ENCODE peak calls at places on chromosomes 6 and 20, in seven cellular contexts. One of them, this sample, is unnamed.

GRCh38 chr20:19928379-19929360 is 88.5 kb upstream of the NAA20 start:
- DNase-seq in NCI-H460: no peak
- DNase-seq in stimulated activated CD4-positive, alpha-beta T cell treated with anti-CD3 and anti-CD28 coated beads, TNF-alpha, amount 100 ng/mL, for 24 hours: no peak
- DNase-seq in activated naive CD4-positive, alpha-beta T cell: no peak
- DNase-seq in NCI-H1092 treated with DMSO at 0.1 percent for 48 hours: no peak
- DNase-seq in RPMI7951: no peak
- DNase-seq in amniotic stem cell: no peak
- DNase-seq in this sample: no peak

GRCh38 chr6:129678463-129678862 is 31.5 kb downstream of the ARHGAP18 start:
- DNase-seq in NCI-H460: no peak
- DNase-seq in stimulated activated CD4-positive, alpha-beta T cell treated with anti-CD3 and anti-CD28 coated beads, TNF-alpha, amount 100 ng/mL, for 24 hours: no peak
- DNase-seq in activated naive CD4-positive, alpha-beta T cell: no peak
- DNase-seq in NCI-H1092 treated with DMSO at 0.1 percent for 48 hours: no peak
- DNase-seq in RPMI7951: no peak
- DNase-seq in amniotic stem cell: no peak
- DNase-seq in this sample: no peak

GRCh38 chr6:112956696-112957525 is 609.8 kb downstream of the RFPL4B start:
- DNase-seq in NCI-H460: no peak
- DNase-seq in stimulated activated CD4-positive, alpha-beta T cell treated with anti-CD3 and anti-CD28 coated beads, TNF-alpha, amount 100 ng/mL, for 24 hours: no peak
- DNase-seq in activated naive CD4-positive, alpha-beta T cell: no peak
- DNase-seq in NCI-H1092 treated with DMSO at 0.1 percent for 48 hours: no peak
- DNase-seq in RPMI7951: peak
- DNase-seq in amniotic stem cell: peak
- DNase-seq in this sample: no peak

GRCh38 chr6:142773859-142774258 is 171.1 kb downstream of the HIVEP2 start:
- DNase-seq in NCI-H460: no peak
- DNase-seq in stimulated activated CD4-positive, alpha-beta T cell treated with anti-CD3 and anti-CD28 coated beads, TNF-alpha, amount 100 ng/mL, for 24 hours: no peak
- DNase-seq in activated naive CD4-positive, alpha-beta T cell: no peak
- DNase-seq in NCI-H1092 treated with DMSO at 0.1 percent for 48 hours: no peak
- DNase-seq in RPMI7951: no peak
- DNase-seq in amniotic stem cell: no peak
- DNase-seq in this sample: no peak

GRCh38 chr6:161195418-161195817 is 78.4 kb downstream of the AGPAT4 start:
- DNase-seq in NCI-H460: no peak
- DNase-seq in stimulated activated CD4-positive, alpha-beta T cell treated with anti-CD3 and anti-CD28 coated beads, TNF-alpha, amount 100 ng/mL, for 24 hours: no peak
- DNase-seq in activated naive CD4-positive, alpha-beta T cell: no peak
- DNase-seq in NCI-H1092 treated with DMSO at 0.1 percent for 48 hours: no peak
- DNase-seq in RPMI7951: no peak
- DNase-seq in amniotic stem cell: no peak
- DNase-seq in this sample: no peak

GRCh38 chr20:25044261-25044560 is 13.7 kb downstream of the ACSS1 start:
- DNase-seq in NCI-H460: no peak
- DNase-seq in stimulated activated CD4-positive, alpha-beta T cell treated with anti-CD3 and anti-CD28 coated beads, TNF-alpha, amount 100 ng/mL, for 24 hours: no peak
- DNase-seq in activated naive CD4-positive, alpha-beta T cell: no peak
- DNase-seq in NCI-H1092 treated with DMSO at 0.1 percent for 48 hours: no peak
- DNase-seq in RPMI7951: no peak
- DNase-seq in amniotic stem cell: no peak
- DNase-seq in this sample: no peak

GRCh38 chr6:64281167-64281566 is 645.6 kb downstream of the PHF3 start:
- DNase-seq in NCI-H460: no peak
- DNase-seq in stimulated activated CD4-positive, alpha-beta T cell treated with anti-CD3 and anti-CD28 coated beads, TNF-alpha, amount 100 ng/mL, for 24 hours: no peak
- DNase-seq in activated naive CD4-positive, alpha-beta T cell: no peak
- DNase-seq in NCI-H1092 treated with DMSO at 0.1 percent for 48 hours: no peak
- DNase-seq in RPMI7951: no peak
- DNase-seq in amniotic stem cell: no peak
- DNase-seq in this sample: no peak

GRCh38 chr20:17536944-17537444 is 5.8 kb upstream of the BFSP1 start:
- DNase-seq in NCI-H460: peak
- DNase-seq in stimulated activated CD4-positive, alpha-beta T cell treated with anti-CD3 and anti-CD28 coated beads, TNF-alpha, amount 100 ng/mL, for 24 hours: peak
- DNase-seq in activated naive CD4-positive, alpha-beta T cell: peak
- DNase-seq in NCI-H1092 treated with DMSO at 0.1 percent for 48 hours: peak
- DNase-seq in RPMI7951: peak
- DNase-seq in amniotic stem cell: peak
- DNase-seq in this sample: peak

GRCh38 chr6:148711833-148712653 is 34.8 kb upstream of the UST start:
- DNase-seq in NCI-H460: no peak
- DNase-seq in stimulated activated CD4-positive, alpha-beta T cell treated with anti-CD3 and anti-CD28 coated beads, TNF-alpha, amount 100 ng/mL, for 24 hours: no peak
- DNase-seq in activated naive CD4-positive, alpha-beta T cell: no peak
- DNase-seq in NCI-H1092 treated with DMSO at 0.1 percent for 48 hours: no peak
- DNase-seq in RPMI7951: no peak
- DNase-seq in amniotic stem cell: no peak
- DNase-seq in this sample: no peak

GRCh38 chr6:105178636-105179035 is 1.2 kb downstream of the POPDC3 start:
- DNase-seq in NCI-H460: no peak
- DNase-seq in stimulated activated CD4-positive, alpha-beta T cell treated with anti-CD3 and anti-CD28 coated beads, TNF-alpha, amount 100 ng/mL, for 24 hours: no peak
- DNase-seq in activated naive CD4-positive, alpha-beta T cell: no peak
- DNase-seq in NCI-H1092 treated with DMSO at 0.1 percent for 48 hours: no peak
- DNase-seq in RPMI7951: no peak
- DNase-seq in amniotic stem cell: no peak
- DNase-seq in this sample: no peak

GRCh38 chr6:9834233-9834632 is 580.6 kb downstream of the TFAP2A start:
- DNase-seq in NCI-H460: no peak
- DNase-seq in stimulated activated CD4-positive, alpha-beta T cell treated with anti-CD3 and anti-CD28 coated beads, TNF-alpha, amount 100 ng/mL, for 24 hours: no peak
- DNase-seq in activated naive CD4-positive, alpha-beta T cell: no peak
- DNase-seq in NCI-H1092 treated with DMSO at 0.1 percent for 48 hours: no peak
- DNase-seq in RPMI7951: no peak
- DNase-seq in amniotic stem cell: no peak
- DNase-seq in this sample: no peak

GRCh38 chr6:80174931-80175572 is 68.6 kb downstream of the BCKDHB start:
- DNase-seq in NCI-H460: no peak
- DNase-seq in stimulated activated CD4-positive, alpha-beta T cell treated with anti-CD3 and anti-CD28 coated beads, TNF-alpha, amount 100 ng/mL, for 24 hours: no peak
- DNase-seq in activated naive CD4-positive, alpha-beta T cell: no peak
- DNase-seq in NCI-H1092 treated with DMSO at 0.1 percent for 48 hours: no peak
- DNase-seq in RPMI7951: peak
- DNase-seq in amniotic stem cell: no peak
- DNase-seq in this sample: no peak

GRCh38 chr20:16606468-16606867 is 33.2 kb upstream of the KIF16B start:
- DNase-seq in NCI-H460: no peak
- DNase-seq in stimulated activated CD4-positive, alpha-beta T cell treated with anti-CD3 and anti-CD28 coated beads, TNF-alpha, amount 100 ng/mL, for 24 hours: no peak
- DNase-seq in activated naive CD4-positive, alpha-beta T cell: no peak
- DNase-seq in NCI-H1092 treated with DMSO at 0.1 percent for 48 hours: no peak
- DNase-seq in RPMI7951: no peak
- DNase-seq in amniotic stem cell: no peak
- DNase-seq in this sample: no peak

GRCh38 chr6:168479421-168479820 is 38.4 kb downstream of the SMOC2 start:
- DNase-seq in NCI-H460: no peak
- DNase-seq in stimulated activated CD4-positive, alpha-beta T cell treated with anti-CD3 and anti-CD28 coated beads, TNF-alpha, amount 100 ng/mL, for 24 hours: no peak
- DNase-seq in activated naive CD4-positive, alpha-beta T cell: no peak
- DNase-seq in NCI-H1092 treated with DMSO at 0.1 percent for 48 hours: no peak
- DNase-seq in RPMI7951: no peak
- DNase-seq in amniotic stem cell: no peak
- DNase-seq in this sample: no peak

GRCh38 chr20:57795347-57795697 is 85.5 kb upstream of the PMEPA1 start:
- DNase-seq in NCI-H460: no peak
- DNase-seq in stimulated activated CD4-positive, alpha-beta T cell treated with anti-CD3 and anti-CD28 coated beads, TNF-alpha, amount 100 ng/mL, for 24 hours: no peak
- DNase-seq in activated naive CD4-positive, alpha-beta T cell: no peak
- DNase-seq in NCI-H1092 treated with DMSO at 0.1 percent for 48 hours: no peak
- DNase-seq in RPMI7951: peak
- DNase-seq in amniotic stem cell: no peak
- DNase-seq in this sample: no peak

GRCh38 chr6:144661101-144661806 is 376.1 kb downstream of the UTRN start:
- DNase-seq in NCI-H460: no peak
- DNase-seq in stimulated activated CD4-positive, alpha-beta T cell treated with anti-CD3 and anti-CD28 coated beads, TNF-alpha, amount 100 ng/mL, for 24 hours: no peak
- DNase-seq in activated naive CD4-positive, alpha-beta T cell: no peak
- DNase-seq in NCI-H1092 treated with DMSO at 0.1 percent for 48 hours: no peak
- DNase-seq in RPMI7951: peak
- DNase-seq in amniotic stem cell: no peak
- DNase-seq in this sample: no peak

GRCh38 chr6:145544031-145544430 is 191.3 kb downstream of the EPM2A start:
- DNase-seq in NCI-H460: no peak
- DNase-seq in stimulated activated CD4-positive, alpha-beta T cell treated with anti-CD3 and anti-CD28 coated beads, TNF-alpha, amount 100 ng/mL, for 24 hours: no peak
- DNase-seq in activated naive CD4-positive, alpha-beta T cell: no peak
- DNase-seq in NCI-H1092 treated with DMSO at 0.1 percent for 48 hours: no peak
- DNase-seq in RPMI7951: peak
- DNase-seq in amniotic stem cell: no peak
- DNase-seq in this sample: no peak

GRCh38 chr20:38466171-38466570 is 6.5 kb upstream of the RALGAPB start:
- DNase-seq in NCI-H460: no peak
- DNase-seq in stimulated activated CD4-positive, alpha-beta T cell treated with anti-CD3 and anti-CD28 coated beads, TNF-alpha, amount 100 ng/mL, for 24 hours: no peak
- DNase-seq in activated naive CD4-positive, alpha-beta T cell: no peak
- DNase-seq in NCI-H1092 treated with DMSO at 0.1 percent for 48 hours: no peak
- DNase-seq in RPMI7951: no peak
- DNase-seq in amniotic stem cell: no peak
- DNase-seq in this sample: no peak

GRCh38 chr6:156543431-156543830 is 233.7 kb upstream of the ARID1B start:
- DNase-seq in NCI-H460: no peak
- DNase-seq in stimulated activated CD4-positive, alpha-beta T cell treated with anti-CD3 and anti-CD28 coated beads, TNF-alpha, amount 100 ng/mL, for 24 hours: no peak
- DNase-seq in activated naive CD4-positive, alpha-beta T cell: no peak
- DNase-seq in NCI-H1092 treated with DMSO at 0.1 percent for 48 hours: no peak
- DNase-seq in RPMI7951: peak
- DNase-seq in amniotic stem cell: no peak
- DNase-seq in this sample: no peak

GRCh38 chr20:57320358-57320757 is 9.2 kb upstream of the SPO11 start:
- DNase-seq in NCI-H460: no peak
- DNase-seq in stimulated activated CD4-positive, alpha-beta T cell treated with anti-CD3 and anti-CD28 coated beads, TNF-alpha, amount 100 ng/mL, for 24 hours: no peak
- DNase-seq in activated naive CD4-positive, alpha-beta T cell: no peak
- DNase-seq in NCI-H1092 treated with DMSO at 0.1 percent for 48 hours: no peak
- DNase-seq in RPMI7951: no peak
- DNase-seq in amniotic stem cell: no peak
- DNase-seq in this sample: no peak

GRCh38 chr6:290111-290932 is 2.0 kb upstream of the DUSP22 start:
- DNase-seq in NCI-H460: no peak
- DNase-seq in stimulated activated CD4-positive, alpha-beta T cell treated with anti-CD3 and anti-CD28 coated beads, TNF-alpha, amount 100 ng/mL, for 24 hours: no peak
- DNase-seq in activated naive CD4-positive, alpha-beta T cell: no peak
- DNase-seq in NCI-H1092 treated with DMSO at 0.1 percent for 48 hours: no peak
- DNase-seq in RPMI7951: no peak
- DNase-seq in amniotic stem cell: no peak
- DNase-seq in this sample: no peak

GRCh38 chr6:157909282-157909664 is 72.4 kb upstream of the SYNJ2 start:
- DNase-seq in NCI-H460: no peak
- DNase-seq in stimulated activated CD4-positive, alpha-beta T cell treated with anti-CD3 and anti-CD28 coated beads, TNF-alpha, amount 100 ng/mL, for 24 hours: no peak
- DNase-seq in activated naive CD4-positive, alpha-beta T cell: no peak
- DNase-seq in NCI-H1092 treated with DMSO at 0.1 percent for 48 hours: no peak
- DNase-seq in RPMI7951: no peak
- DNase-seq in amniotic stem cell: no peak
- DNase-seq in this sample: no peak

GRCh38 chr6:100506651-100507050 is 41.9 kb upstream of the SIM1 start:
- DNase-seq in NCI-H460: no peak
- DNase-seq in stimulated activated CD4-positive, alpha-beta T cell treated with anti-CD3 and anti-CD28 coated beads, TNF-alpha, amount 100 ng/mL, for 24 hours: no peak
- DNase-seq in activated naive CD4-positive, alpha-beta T cell: no peak
- DNase-seq in NCI-H1092 treated with DMSO at 0.1 percent for 48 hours: no peak
- DNase-seq in RPMI7951: no peak
- DNase-seq in amniotic stem cell: no peak
- DNase-seq in this sample: no peak

GRCh38 chr6:154165488-154165887 is 126.4 kb downstream of the OPRM1 start:
- DNase-seq in NCI-H460: no peak
- DNase-seq in stimulated activated CD4-positive, alpha-beta T cell treated with anti-CD3 and anti-CD28 coated beads, TNF-alpha, amount 100 ng/mL, for 24 hours: no peak
- DNase-seq in activated naive CD4-positive, alpha-beta T cell: no peak
- DNase-seq in NCI-H1092 treated with DMSO at 0.1 percent for 48 hours: no peak
- DNase-seq in RPMI7951: no peak
- DNase-seq in amniotic stem cell: no peak
- DNase-seq in this sample: no peak

GRCh38 chr20:63041776-63042175 is 35.0 kb upstream of the BHLHE23 start:
- DNase-seq in NCI-H460: no peak
- DNase-seq in stimulated activated CD4-positive, alpha-beta T cell treated with anti-CD3 and anti-CD28 coated beads, TNF-alpha, amount 100 ng/mL, for 24 hours: no peak
- DNase-seq in activated naive CD4-positive, alpha-beta T cell: no peak
- DNase-seq in NCI-H1092 treated with DMSO at 0.1 percent for 48 hours: no peak
- DNase-seq in RPMI7951: no peak
- DNase-seq in amniotic stem cell: no peak
- DNase-seq in this sample: no peak

GRCh38 chr6:131789219-131789618 is 18.6 kb upstream of the ENPP1 start:
- DNase-seq in NCI-H460: no peak
- DNase-seq in stimulated activated CD4-positive, alpha-beta T cell treated with anti-CD3 and anti-CD28 coated beads, TNF-alpha, amount 100 ng/mL, for 24 hours: no peak
- DNase-seq in activated naive CD4-positive, alpha-beta T cell: no peak
- DNase-seq in NCI-H1092 treated with DMSO at 0.1 percent for 48 hours: no peak
- DNase-seq in RPMI7951: peak
- DNase-seq in amniotic stem cell: no peak
- DNase-seq in this sample: no peak

GRCh38 chr6:151763303-151763702 is 44.2 kb upstream of the ESR1 start:
- DNase-seq in NCI-H460: no peak
- DNase-seq in stimulated activated CD4-positive, alpha-beta T cell treated with anti-CD3 and anti-CD28 coated beads, TNF-alpha, amount 100 ng/mL, for 24 hours: no peak
- DNase-seq in activated naive CD4-positive, alpha-beta T cell: no peak
- DNase-seq in NCI-H1092 treated with DMSO at 0.1 percent for 48 hours: no peak
- DNase-seq in RPMI7951: peak
- DNase-seq in amniotic stem cell: no peak
- DNase-seq in this sample: no peak

GRCh38 chr20:57548177-57549058 is 12.5 kb upstream of the PCK1 start:
- DNase-seq in NCI-H460: no peak
- DNase-seq in stimulated activated CD4-positive, alpha-beta T cell treated with anti-CD3 and anti-CD28 coated beads, TNF-alpha, amount 100 ng/mL, for 24 hours: no peak
- DNase-seq in activated naive CD4-positive, alpha-beta T cell: no peak
- DNase-seq in NCI-H1092 treated with DMSO at 0.1 percent for 48 hours: no peak
- DNase-seq in RPMI7951: peak
- DNase-seq in amniotic stem cell: no peak
- DNase-seq in this sample: no peak

GRCh38 chr6:135321012-135321621 is 140.0 kb downstream of the MYB start:
- DNase-seq in NCI-H460: no peak
- DNase-seq in stimulated activated CD4-positive, alpha-beta T cell treated with anti-CD3 and anti-CD28 coated beads, TNF-alpha, amount 100 ng/mL, for 24 hours: no peak
- DNase-seq in activated naive CD4-positive, alpha-beta T cell: no peak
- DNase-seq in NCI-H1092 treated with DMSO at 0.1 percent for 48 hours: no peak
- DNase-seq in RPMI7951: no peak
- DNase-seq in amniotic stem cell: no peak
- DNase-seq in this sample: no peak

GRCh38 chr6:126886106-126886505 is 232.4 kb upstream of the RSPO3 start:
- DNase-seq in NCI-H460: no peak
- DNase-seq in stimulated activated CD4-positive, alpha-beta T cell treated with anti-CD3 and anti-CD28 coated beads, TNF-alpha, amount 100 ng/mL, for 24 hours: no peak
- DNase-seq in activated naive CD4-positive, alpha-beta T cell: no peak
- DNase-seq in NCI-H1092 treated with DMSO at 0.1 percent for 48 hours: no peak
- DNase-seq in RPMI7951: no peak
- DNase-seq in amniotic stem cell: no peak
- DNase-seq in this sample: no peak

GRCh38 chr6:138492113-138492512 is 7.2 kb downstream of the NHSL1 start:
- DNase-seq in NCI-H460: no peak
- DNase-seq in stimulated activated CD4-positive, alpha-beta T cell treated with anti-CD3 and anti-CD28 coated beads, TNF-alpha, amount 100 ng/mL, for 24 hours: no peak
- DNase-seq in activated naive CD4-positive, alpha-beta T cell: no peak
- DNase-seq in NCI-H1092 treated with DMSO at 0.1 percent for 48 hours: peak
- DNase-seq in RPMI7951: no peak
- DNase-seq in amniotic stem cell: no peak
- DNase-seq in this sample: no peak

GRCh38 chr6:87366428-87366827 is 21.8 kb downstream of the C6orf163 start:
- DNase-seq in NCI-H460: no peak
- DNase-seq in stimulated activated CD4-positive, alpha-beta T cell treated with anti-CD3 and anti-CD28 coated beads, TNF-alpha, amount 100 ng/mL, for 24 hours: no peak
- DNase-seq in activated naive CD4-positive, alpha-beta T cell: no peak
- DNase-seq in NCI-H1092 treated with DMSO at 0.1 percent for 48 hours: no peak
- DNase-seq in RPMI7951: peak
- DNase-seq in amniotic stem cell: no peak
- DNase-seq in this sample: no peak

GRCh38 chr20:32244150-32244823 is 33.2 kb upstream of the KIF3B start:
- DNase-seq in NCI-H460: no peak
- DNase-seq in stimulated activated CD4-positive, alpha-beta T cell treated with anti-CD3 and anti-CD28 coated beads, TNF-alpha, amount 100 ng/mL, for 24 hours: no peak
- DNase-seq in activated naive CD4-positive, alpha-beta T cell: no peak
- DNase-seq in NCI-H1092 treated with DMSO at 0.1 percent for 48 hours: no peak
- DNase-seq in RPMI7951: no peak
- DNase-seq in amniotic stem cell: no peak
- DNase-seq in this sample: no peak

GRCh38 chr6:46651006-46651405 is 1.6 kb downstream of the CYP39A1 start:
- DNase-seq in NCI-H460: no peak
- DNase-seq in stimulated activated CD4-positive, alpha-beta T cell treated with anti-CD3 and anti-CD28 coated beads, TNF-alpha, amount 100 ng/mL, for 24 hours: no peak
- DNase-seq in activated naive CD4-positive, alpha-beta T cell: no peak
- DNase-seq in NCI-H1092 treated with DMSO at 0.1 percent for 48 hours: no peak
- DNase-seq in RPMI7951: no peak
- DNase-seq in amniotic stem cell: no peak
- DNase-seq in this sample: no peak

GRCh38 chr6:14118091-14118439 is 493 bp downstream of the CD83 start:
- DNase-seq in NCI-H460: no peak
- DNase-seq in stimulated activated CD4-positive, alpha-beta T cell treated with anti-CD3 and anti-CD28 coated beads, TNF-alpha, amount 100 ng/mL, for 24 hours: no peak
- DNase-seq in activated naive CD4-positive, alpha-beta T cell: no peak
- DNase-seq in NCI-H1092 treated with DMSO at 0.1 percent for 48 hours: no peak
- DNase-seq in RPMI7951: no peak
- DNase-seq in amniotic stem cell: no peak
- DNase-seq in this sample: no peak

GRCh38 chr20:60060006-60060557 is 101.9 kb downstream of the CDH26 start:
- DNase-seq in NCI-H460: no peak
- DNase-seq in stimulated activated CD4-positive, alpha-beta T cell treated with anti-CD3 and anti-CD28 coated beads, TNF-alpha, amount 100 ng/mL, for 24 hours: no peak
- DNase-seq in activated naive CD4-positive, alpha-beta T cell: no peak
- DNase-seq in NCI-H1092 treated with DMSO at 0.1 percent for 48 hours: no peak
- DNase-seq in RPMI7951: no peak
- DNase-seq in amniotic stem cell: no peak
- DNase-seq in this sample: no peak

GRCh38 chr6:44020664-44021425 is 106.4 kb downstream of the MRPL14 start:
- DNase-seq in NCI-H460: no peak
- DNase-seq in stimulated activated CD4-positive, alpha-beta T cell treated with anti-CD3 and anti-CD28 coated beads, TNF-alpha, amount 100 ng/mL, for 24 hours: no peak
- DNase-seq in activated naive CD4-positive, alpha-beta T cell: no peak
- DNase-seq in NCI-H1092 treated with DMSO at 0.1 percent for 48 hours: no peak
- DNase-seq in RPMI7951: no peak
- DNase-seq in amniotic stem cell: no peak
- DNase-seq in this sample: no peak

GRCh38 chr20:15643713-15644112 is 929.5 kb downstream of the KIF16B start:
- DNase-seq in NCI-H460: no peak
- DNase-seq in stimulated activated CD4-positive, alpha-beta T cell treated with anti-CD3 and anti-CD28 coated beads, TNF-alpha, amount 100 ng/mL, for 24 hours: no peak
- DNase-seq in activated naive CD4-positive, alpha-beta T cell: no peak
- DNase-seq in NCI-H1092 treated with DMSO at 0.1 percent for 48 hours: no peak
- DNase-seq in RPMI7951: no peak
- DNase-seq in amniotic stem cell: no peak
- DNase-seq in this sample: no peak

This sample was measured in stimulated activated naive CD8-positive, alpha-beta T cell treated with anti-CD3 and anti-CD28 coated beads, Interleukin-15, amount 100 ng/mL, for 72 hours.